ENCODE peak calls at places on chromosome 18, in eight cellular contexts. P is Peyer's patch, Q is heart left ventricle, W is uterus, E is sigmoid colon, L is H9, S is A549, C is stomach. A is an unnamed sample.

GRCh38 chr18:31658670-31659573 is 25.5 kb downstream of the B4GALT6 start:
- DNase-seq in P (no peak), Q (no peak), W (no peak), E (no peak), L (no peak), S (no peak), C (no peak), A (no peak)

GRCh38 chr18:34467059-34467458 is 242.3 kb upstream of the NOL4 start:
- DNase-seq in P (no peak), Q (no peak), W (no peak), E (no peak), L (no peak), S (no peak), C (no peak), A (no peak)

GRCh38 chr18:40413160-40413559 is 1541.9 kb upstream of the PIK3C3 start:
- DNase-seq in P (no peak), Q (no peak), W (no peak), E (no peak), L (peak; percentile 47), S (peak; percentile 0), C (no peak), A (peak; percentile 18)

GRCh38 chr18:30572214-30572613 is 470.3 kb downstream of the DSC3 start:
- DNase-seq in P (no peak), Q (no peak), W (no peak), E (no peak), L (no peak), S (no peak), C (no peak), A (no peak)

GRCh38 chr18:25229080-25229479 is 122.9 kb downstream of the ZNF521 start:
- DNase-seq in P (no peak), Q (no peak), W (peak; percentile 55), E (no peak), L (no peak), S (no peak), C (no peak), A (no peak)

GRCh38 chr18:25561923-25562322 is 210.0 kb upstream of the ZNF521 start:
- DNase-seq in P (no peak), Q (no peak), W (no peak), E (no peak), L (no peak), S (peak; percentile 2), C (no peak), A (no peak)

GRCh38 chr18:73793386-73793785 is 354.2 kb downstream of the FBXO15 start:
- DNase-seq in P (no peak), Q (no peak), W (no peak), E (no peak), L (no peak), S (no peak), C (no peak), A (peak; percentile 65)

GRCh38 chr18:33596178-33596854 is 18.3 kb downstream of the ASXL3 start:
- DNase-seq in P (no peak), Q (no peak), W (no peak), E (no peak), L (no peak), S (no peak), C (no peak), A (peak; percentile 44)

GRCh38 chr18:13218376-13219011 is at the start of gene LDLRAD4:
- DNase-seq in P (peak; percentile 68), Q (peak; percentile 79), W (peak; percentile 47), E (peak; percentile 77), L (peak; percentile 53), S (no peak), C (peak; percentile 39), A (no peak)

GRCh38 chr18:9835112-9835755 is 50.5 kb upstream of the TXNDC2 start:
- DNase-seq in P (no peak), Q (no peak), W (no peak), E (no peak), L (peak; percentile 72), S (no peak), C (no peak), A (peak; percentile 56)

GRCh38 chr18:3297025-3297984 is 35.4 kb downstream of the MYL12B start:
- DNase-seq in P (peak; percentile 97), Q (peak; percentile 84), W (peak; percentile 73), E (peak; percentile 88), L (peak; percentile 97), S (peak; percentile 91), C (peak; percentile 94), A (peak; percentile 93)

GRCh38 chr18:69612242-69612641 is 211.6 kb downstream of the DOK6 start:
- DNase-seq in P (no peak), Q (no peak), W (no peak), E (no peak), L (no peak), S (no peak), C (no peak), A (no peak)

GRCh38 chr18:7803956-7804469 is 236.9 kb downstream of the PTPRM start:
- DNase-seq in P (no peak), Q (no peak), W (no peak), E (no peak), L (no peak), S (no peak), C (no peak), A (no peak)

GRCh38 chr18:7808054-7808453 is 240.9 kb downstream of the PTPRM start:
- DNase-seq in P (no peak), Q (no peak), W (no peak), E (no peak), L (no peak), S (no peak), C (no peak), A (no peak)

GRCh38 chr18:7805096-7805495 is 238.0 kb downstream of the PTPRM start:
- DNase-seq in P (no peak), Q (no peak), W (no peak), E (no peak), L (no peak), S (no peak), C (no peak), A (no peak)

GRCh38 chr18:7808992-7809391 is 241.9 kb downstream of the PTPRM start:
- DNase-seq in P (no peak), Q (no peak), W (no peak), E (no peak), L (no peak), S (no peak), C (no peak), A (no peak)

DNA sequence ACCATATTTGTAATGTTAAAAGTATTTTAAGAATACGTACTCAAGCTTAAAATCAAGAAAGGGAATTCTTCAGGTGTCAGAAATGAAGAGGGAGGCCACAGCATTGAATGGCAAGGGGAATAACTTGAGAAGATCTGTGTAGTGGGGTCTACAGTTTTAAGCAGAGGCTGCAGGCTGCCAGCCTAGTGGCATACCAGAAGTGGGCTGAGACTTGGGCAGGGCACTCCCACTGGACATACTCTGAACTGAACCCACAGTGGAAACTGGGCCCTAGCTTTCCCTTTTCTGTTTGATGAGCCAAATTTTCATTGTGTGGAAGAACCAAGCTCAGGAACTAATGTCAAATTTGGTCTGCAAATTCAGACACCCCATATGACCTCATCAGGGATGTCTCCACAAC is 238.8 kb downstream of the PTPRM start:
- DNase-seq in P (no peak), Q (no peak), W (no peak), E (no peak), L (no peak), S (no peak), C (no peak), A (no peak)
- TF ChIP-seq CTCF in P (no peak), Q (no peak), W (no peak), E (no peak), L (no peak), S (no peak), C (no peak), A (no peak)

DNA sequence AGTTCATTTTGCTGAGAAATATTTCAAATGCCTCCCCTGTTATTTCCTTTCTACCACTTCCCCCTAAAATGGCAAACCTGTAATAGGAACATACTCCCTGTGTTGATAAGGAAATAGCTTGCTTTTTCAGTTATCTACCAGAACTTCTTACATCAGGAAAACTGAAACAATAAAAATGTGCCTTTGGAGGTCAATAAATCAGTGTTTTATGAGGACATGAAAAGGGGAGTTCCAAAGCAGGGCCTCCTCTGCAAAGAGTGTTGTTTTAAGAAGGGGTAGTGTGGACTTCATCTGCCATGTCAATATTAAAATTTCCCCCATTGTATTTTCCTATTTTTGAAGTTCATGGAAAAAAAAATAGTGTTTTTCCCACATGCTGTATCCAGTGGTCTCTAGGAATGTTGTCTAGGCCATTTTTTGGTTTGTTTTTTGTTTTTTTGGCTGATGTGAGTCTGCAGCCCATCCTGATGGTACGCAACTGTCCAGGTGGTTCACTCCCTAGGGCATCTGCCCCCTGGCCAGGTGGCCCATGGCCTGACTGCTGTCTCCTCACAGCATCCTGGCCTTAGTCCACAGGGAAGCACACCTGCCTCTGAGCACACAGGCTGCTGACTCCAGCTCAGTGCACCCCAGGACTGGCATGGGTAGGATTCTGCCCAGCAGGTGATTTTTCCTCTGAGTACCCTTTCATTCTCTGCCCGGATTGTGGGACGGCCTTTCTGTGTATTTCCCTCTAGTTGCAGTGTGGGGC is 3.8 kb downstream of the TNFRSF11A start:
- DNase-seq in P (no peak), Q (no peak), W (no peak), E (no peak), L (no peak), S (no peak), C (no peak), A (no peak)
- H3K4me1 ChIP-seq in P (peaks cover 14% of the 10 kb centered on the region), Q (peaks cover 17% of the 10 kb centered on the region), W (no peaks in the 10 kb centered on the region), E (peaks cover 25% of the 10 kb centered on the region), L (peaks cover 7% of the 10 kb centered on the region), S (peaks cover 21% of the 10 kb centered on the region), C (peaks cover 48% of the 10 kb centered on the region), A (peaks cover 5% of the 10 kb centered on the region)

GRCh38 chr18:58097907-58098166 is 53.8 kb downstream of the NEDD4L start:
- DNase-seq in P (no peak), Q (no peak), W (no peak), E (no peak), L (no peak), S (no peak), C (no peak), A (no peak)

GRCh38 chr18:58101291-58101706 is 57.3 kb downstream of the NEDD4L start:
- DNase-seq in P (no peak), Q (no peak), W (no peak), E (no peak), L (no peak), S (no peak), C (no peak), A (no peak)

GRCh38 chr18:58098706-58099105 is 54.7 kb downstream of the NEDD4L start:
- DNase-seq in P (no peak), Q (no peak), W (no peak), E (no peak), L (no peak), S (no peak), C (no peak), A (no peak)

GRCh38 chr18:58102020-58102419 is 58.0 kb downstream of the NEDD4L start:
- DNase-seq in P (no peak), Q (no peak), W (no peak), E (no peak), L (no peak), S (no peak), C (no peak), A (no peak)

DNA sequence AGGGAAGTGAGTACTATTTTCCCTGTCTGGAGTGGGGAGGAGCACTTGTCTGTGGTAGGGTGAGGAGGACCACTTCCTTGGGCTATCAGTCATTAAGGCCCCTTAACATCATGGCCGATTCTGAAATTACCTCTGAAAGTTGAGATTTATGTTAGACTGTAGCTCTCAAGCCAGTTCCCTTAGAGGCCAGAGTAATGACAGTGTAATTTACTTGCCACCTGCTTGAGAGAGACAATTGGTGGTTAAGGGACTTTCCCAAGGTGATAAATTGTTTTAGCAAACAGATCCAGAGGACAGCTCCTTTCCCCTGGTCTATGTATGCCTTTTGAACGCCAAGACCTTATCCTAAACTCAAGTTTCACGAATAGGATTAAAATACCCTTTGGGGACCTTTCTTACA is 56.1 kb downstream of the NEDD4L start:
- DNase-seq in P (no peak), Q (no peak), W (no peak), E (no peak), L (no peak), S (no peak), C (no peak), A (no peak)
- H3K27ac ChIP-seq in P (peak overlapping the region; percentile 15), Q (no peak overlapping the region), W (no peak overlapping the region), E (no peak overlapping the region), L (no peak overlapping the region), S (no peak overlapping the region), C (no peak overlapping the region), A (no peak overlapping the region)

GRCh38 chr18:4589056-4589800 is 134.1 kb upstream of the DLGAP1 start:
- DNase-seq in P (no peak), Q (no peak), W (no peak), E (no peak), L (no peak), S (no peak), C (no peak), A (no peak)
- TF ChIP-seq CTCF in P (no peak), Q (no peak), W (no peak), E (no peak), L (no peak), S (no peak), C (no peak), A (no peak)

A was measured in foreskin keratinocyte.